ENCODE peak calls at places on chromosomes 4 and X, in nine cellular contexts. O is adrenal gland, Z is IMR-90, X is GM12891, W is prostate gland, D is suprapubic skin, H is ovary, F is HCT116, I is breast epithelium. C is an unnamed sample.

GRCh38 chr4:97235516-97235915 is 907.8 kb downstream of the STPG2 start:
- DNase-seq in W (no peak), I (no peak), F (no peak), D (no peak), Z (no peak), O (no peak), H (no peak), X (no peak), C (no peak)

GRCh38 chrX:4185086-4185485 is 471.6 kb upstream of the PRKX start:
- DNase-seq in X (no peak), O (no peak), H (no peak), F (no peak), D (no peak), W (no peak), Z (no peak), I (no peak), C (no peak)

GRCh38 chr4:154604696-154605200 is 7.7 kb downstream of the FGG start:
- DNase-seq in I (no peak), F (no peak), O (no peak), X (no peak), H (no peak), D (no peak), Z (no peak), W (no peak), C (no peak)

GRCh38 chr4:98648602-98649001 is 9.8 kb downstream of the TSPAN5 start:
- DNase-seq in O (no peak), W (no peak), Z (no peak), X (no peak), D (no peak), I (no peak), H (no peak), F (no peak), C (no peak)

GRCh38 chr4:111689214-111689613 is 456.0 kb upstream of the FAM241A start:
- DNase-seq in D (peak; percentile 57), X (no peak), H (no peak), I (no peak), O (peak; percentile 68), Z (peak; percentile 14), F (no peak), W (peak; percentile 74), C (no peak)

GRCh38 chrX:53686151-53686885 is at the start of gene HUWE1:
- DNase-seq in X (no peak), Z (peak; percentile 58), F (no peak), H (peak; percentile 85), I (peak; percentile 52), D (peak; percentile 88), W (peak; percentile 66), O (peak; percentile 82), C (peak; percentile 84)

GRCh38 chr4:86594559-86595425 is 677 bp downstream of the PTPN13 start:
- DNase-seq in F (peak; percentile 13), D (peak; percentile 77), O (peak; percentile 64), X (no peak), W (peak; percentile 48), Z (peak; percentile 84), H (peak; percentile 56), I (peak; percentile 17), C (peak; percentile 72)

GRCh38 chr4:52861879-52862604 is at the start of gene RASL11B:
- DNase-seq in H (peak; percentile 92), O (peak; percentile 88), D (peak; percentile 80), X (peak; percentile 96), W (peak; percentile 73), Z (peak; percentile 52), I (peak; percentile 68), F (peak; percentile 4), C (peak; percentile 88)

GRCh38 chrX:20116087-20116574 is 576 bp downstream of the MAP7D2 start:
- DNase-seq in O (no peak), F (no peak), X (no peak), D (no peak), W (no peak), Z (no peak), I (no peak), H (no peak), C (no peak)

GRCh38 chr4:25863347-25863784 is 578 bp upstream of the SEL1L3 start:
- DNase-seq in H (peak; percentile 29), Z (no peak), W (no peak), I (no peak), F (no peak), X (no peak), D (no peak), O (no peak), C (peak; percentile 35)

GRCh38 chr4:151922306-151922705 is 161.5 kb upstream of the GATB start:
- DNase-seq in I (no peak), W (no peak), X (no peak), Z (peak; percentile 4), D (no peak), O (no peak), H (no peak), F (no peak), C (no peak)

GRCh38 chr4:4259484-4260100 is 11.6 kb upstream of the TMEM128 start:
- DNase-seq in F (no peak), W (no peak), H (no peak), D (no peak), X (no peak), I (no peak), O (no peak), Z (no peak), C (no peak)

GRCh38 chr4:104879367-104879766 is 267.3 kb upstream of the TET2 start:
- DNase-seq in Z (no peak), I (no peak), F (no peak), H (no peak), D (no peak), X (peak; percentile 8), O (no peak), W (no peak), C (no peak)

GRCh38 chrX:136920001-136920400 is 39.5 kb upstream of the RBMX start:
- DNase-seq in Z (peak; percentile 32), I (no peak), O (no peak), X (no peak), D (no peak), W (no peak), F (no peak), H (no peak), C (no peak)

DNA sequence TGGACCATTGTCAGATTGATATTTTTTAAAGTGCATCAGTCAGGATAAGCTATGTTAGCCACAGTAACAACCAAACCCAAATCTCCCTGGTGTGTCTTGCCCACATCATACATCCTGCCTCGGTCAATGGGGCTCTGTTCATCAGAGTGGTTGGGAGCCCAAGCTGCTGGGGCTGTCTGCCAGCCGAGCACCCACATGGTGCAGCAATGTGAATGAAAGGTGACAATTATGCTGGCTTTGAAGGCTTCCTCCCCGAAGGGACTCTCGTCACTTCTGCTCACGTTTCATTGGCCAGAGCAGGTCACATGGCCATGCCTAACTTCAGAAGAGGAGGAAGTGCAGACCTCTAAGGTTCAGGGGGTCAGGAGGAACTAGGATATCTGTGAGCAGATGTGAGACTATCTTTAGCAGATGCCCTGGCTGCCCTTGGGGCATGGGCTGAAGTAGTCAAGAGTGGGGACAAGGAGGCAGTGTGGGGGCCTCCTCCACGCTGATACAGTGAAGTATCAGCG is 1.3 kb upstream of the JAKMIP1 start:
- DNase-seq in X (no peak), D (no peak), W (no peak), I (no peak), O (no peak), Z (no peak), H (no peak), F (no peak), C (no peak)
- TF ChIP-seq POLR2A in X (no peak), D (no peak), W (no peak), I (no peak), O (no peak), Z (no peak), H (no peak), F (no peak), C (no peak)

GRCh38 chrX:154352012-154352401 is 22.4 kb downstream of the FLNA start:
- DNase-seq in X (no peak), O (no peak), Z (no peak), I (no peak), H (no peak), F (no peak), D (no peak), W (no peak), C (no peak)
- TF ChIP-seq POLR2A in X (no peak), O (no peak), Z (no peak), I (no peak), H (no peak), F (no peak), D (no peak), W (no peak), C (no peak)

GRCh38 chrX:48470110-48470832 is at the start of gene SLC38A5:
- DNase-seq in H (no peak), D (no peak), F (no peak), I (no peak), O (no peak), Z (no peak), X (no peak), W (no peak), C (peak; percentile 92)

GRCh38 chrX:48468693-48469691 is 1.1 kb downstream of the SLC38A5 start:
- DNase-seq in O (no peak), W (no peak), D (no peak), F (no peak), H (no peak), Z (no peak), X (no peak), I (no peak), C (peak; percentile 70)

GRCh38 chrX:48467331-48467761 is 2.7 kb downstream of the SLC38A5 start:
- DNase-seq in H (peak; percentile 50), I (no peak), O (no peak), D (no peak), Z (no peak), X (no peak), W (no peak), F (no peak), C (peak; percentile 56)

GRCh38 chrX:48466696-48467095 is 3.4 kb downstream of the SLC38A5 start:
- DNase-seq in X (no peak), Z (no peak), O (no peak), W (no peak), D (no peak), F (no peak), I (no peak), H (no peak), C (peak; percentile 18)

DNA sequence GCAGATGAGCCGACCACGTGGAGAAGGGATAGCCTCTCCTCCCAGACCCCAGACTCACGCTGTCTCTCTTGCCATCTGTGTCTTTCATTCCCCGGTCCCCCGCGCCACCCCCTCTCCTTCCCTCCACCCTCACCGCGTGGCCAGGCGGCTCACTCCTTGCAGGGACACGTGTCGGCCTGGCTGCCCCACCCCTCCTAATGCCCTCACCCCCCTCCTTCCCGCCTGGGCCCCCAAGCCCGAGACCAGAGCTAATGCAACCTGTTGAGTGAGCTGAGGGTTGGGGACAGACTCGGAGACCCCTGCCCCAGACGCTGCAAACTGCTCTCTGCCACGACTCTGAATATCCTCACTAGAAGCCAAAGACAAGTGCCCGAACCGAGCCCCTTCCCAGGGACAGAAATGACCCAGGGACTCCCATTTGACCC is 1.8 kb downstream of the SLC38A5 start:
- DNase-seq in W (no peak), I (no peak), F (no peak), X (peak; percentile 44), Z (no peak), H (no peak), D (no peak), O (no peak), C (peak; percentile 75)
- TF ChIP-seq POLR2A in W (no peak), I (no peak), F (no peak), X (no peak), Z (no peak), H (no peak), D (no peak), O (no peak), C (no peak)

DNA sequence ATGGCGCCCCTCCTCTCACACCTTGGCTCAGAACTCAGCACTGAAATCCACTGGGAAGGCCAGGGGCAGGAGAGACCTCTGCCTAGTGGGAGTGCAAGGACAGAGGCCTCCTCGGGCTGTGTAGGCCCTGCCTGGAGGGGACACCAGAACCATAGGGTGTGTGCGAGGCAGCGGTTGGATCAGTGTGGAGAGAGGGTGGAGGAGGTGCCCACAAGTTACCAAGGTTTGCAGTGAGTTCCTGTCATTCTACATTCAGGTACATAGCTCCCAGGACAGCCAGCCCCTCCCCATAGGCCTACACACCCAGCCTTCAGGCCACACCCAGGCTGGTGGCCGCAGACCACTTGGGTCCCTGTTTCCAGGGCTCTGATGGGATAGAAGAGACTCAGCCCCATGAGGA is 19.2 kb upstream of the SPON2 start:
- DNase-seq in Z (no peak), H (no peak), I (no peak), X (no peak), W (no peak), O (no peak), F (no peak), D (peak; percentile 63), C (no peak)
- TF ChIP-seq POLR2A in Z (no peak), H (no peak), I (no peak), X (no peak), W (no peak), O (no peak), F (no peak), D (no peak), C (no peak)

C was measured in erythroblast.